ENCODE peak calls at places on chromosome 18, in eight cellular contexts. Q, A, N, Z, U, P, J and G are unnamed samples. For H3K4me1, the result is how much of the 10 kb centered on the place peaks cover.

GRCh38 chr18:73296686-73297085 is 428.9 kb upstream of the NETO1 start:
- DNase-seq in Q (no peak), A (no peak), N (no peak), Z (no peak), U (no peak), P (no peak), J (no peak), G (no peak)

GRCh38 chr18:23661735-23662308 is 889 bp downstream of the ANKRD29 start:
- DNase-seq in Q (no peak), A (no peak), N (no peak), Z (no peak), U (no peak), P (no peak), J (no peak), G (no peak)

GRCh38 chr18:50131591-50131990 is 63.4 kb downstream of the MYO5B start:
- DNase-seq in Q (no peak), A (no peak), N (no peak), Z (no peak), U (no peak), P (no peak), J (no peak), G (no peak)

GRCh38 chr18:74368901-74369705 is 53.5 kb downstream of the C18orf63 start:
- DNase-seq in Q (no peak), A (no peak), N (no peak), Z (no peak), U (no peak), P (no peak), J (no peak), G (no peak)

GRCh38 chr18:68428026-68428425 is 286.9 kb downstream of the TMX3 start:
- DNase-seq in Q (no peak), A (no peak), N (no peak), Z (no peak), U (peak), P (no peak), J (no peak), G (no peak)

GRCh38 chr18:32237024-32237423 is 47.2 kb downstream of the MEP1B start:
- DNase-seq in Q (no peak), A (no peak), N (no peak), Z (no peak), U (no peak), P (no peak), J (no peak), G (no peak)

GRCh38 chr18:34661464-34662087 is 48.5 kb upstream of the DTNA start:
- DNase-seq in Q (peak), A (no peak), N (no peak), Z (peak), U (peak), P (no peak), J (no peak), G (no peak)

GRCh38 chr18:33802955-33803354 is 224.9 kb downstream of the ASXL3 start:
- DNase-seq in Q (peak), A (no peak), N (no peak), Z (no peak), U (no peak), P (no peak), J (no peak), G (no peak)

GRCh38 chr18:33666915-33667314 is 88.9 kb downstream of the ASXL3 start:
- DNase-seq in Q (no peak), A (no peak), N (no peak), Z (no peak), U (no peak), P (no peak), J (no peak), G (no peak)

GRCh38 chr18:32446780-32447179 is 23.9 kb downstream of the GAREM1 start:
- DNase-seq in Q (no peak), A (no peak), N (no peak), Z (no peak), U (peak), P (no peak), J (no peak), G (no peak)

GRCh38 chr18:23885750-23886149 is 128.8 kb upstream of the TTC39C start:
- DNase-seq in Q (no peak), A (no peak), N (no peak), Z (peak), U (no peak), P (no peak), J (no peak), G (no peak)

GRCh38 chr18:27844416-27844792 is 332.5 kb downstream of the CDH2 start:
- DNase-seq in Q (no peak), A (no peak), N (no peak), Z (no peak), U (no peak), P (no peak), J (no peak), G (no peak)

GRCh38 chr18:32242395-32242794 is 52.6 kb downstream of the MEP1B start:
- DNase-seq in Q (no peak), A (no peak), N (no peak), Z (no peak), U (no peak), P (no peak), J (no peak), G (no peak)

GRCh38 chr18:50374753-50375391 is at the start of gene SKA1:
- DNase-seq in Q (peak), A (peak), N (peak), Z (peak), U (peak), P (peak), J (peak), G (peak)

GRCh38 chr18:6355789-6356589 is 58.7 kb downstream of the L3MBTL4 start:
- DNase-seq in Q (no peak), A (no peak), N (no peak), Z (no peak), U (no peak), P (no peak), J (no peak), G (no peak)

GRCh38 chr18:33720133-33720532 is 142.1 kb downstream of the ASXL3 start:
- DNase-seq in Q (no peak), A (no peak), N (no peak), Z (no peak), U (no peak), P (no peak), J (no peak), G (no peak)

GRCh38 chr18:697771-698170 is 14.7 kb downstream of the ENOSF1 start:
- DNase-seq in Q (no peak), A (no peak), N (no peak), Z (no peak), U (no peak), P (no peak), J (no peak), G (no peak)

GRCh38 chr18:9869713-9870430 is 15.9 kb upstream of the TXNDC2 start:
- DNase-seq in Q (peak), A (no peak), N (no peak), Z (no peak), U (peak), P (no peak), J (peak), G (no peak)

GRCh38 chr18:2480536-2480935 is 90.8 kb downstream of the METTL4 start:
- DNase-seq in Q (no peak), A (no peak), N (no peak), Z (no peak), U (no peak), P (no peak), J (no peak), G (no peak)

GRCh38 chr18:13266208-13267100 is 47.9 kb downstream of the LDLRAD4 start:
- DNase-seq in Q (no peak), A (no peak), N (no peak), Z (peak), U (no peak), P (peak), J (peak), G (no peak)

GRCh38 chr18:10715791-10716190 is 190.0 kb downstream of the NAPG start:
- DNase-seq in Q (no peak), A (no peak), N (no peak), Z (no peak), U (peak), P (no peak), J (no peak), G (no peak)

GRCh38 chr18:13222371-13223281 is 4.1 kb downstream of the LDLRAD4 start:
- DNase-seq in Q (no peak), A (no peak), N (no peak), Z (no peak), U (peak), P (no peak), J (peak), G (peak)

GRCh38 chr18:26290388-26290787 is 64.1 kb downstream of the TAF4B start:
- DNase-seq in Q (no peak), A (no peak), N (no peak), Z (no peak), U (no peak), P (no peak), J (no peak), G (no peak)

GRCh38 chr18:66682855-66683322 is 79.0 kb upstream of the CDH19 start:
- DNase-seq in Q (no peak), A (no peak), N (no peak), Z (no peak), U (peak), P (no peak), J (no peak), G (no peak)

GRCh38 chr18:75267643-75268184 is 57.1 kb downstream of the TSHZ1 start:
- DNase-seq in Q (no peak), A (no peak), N (no peak), Z (no peak), U (no peak), P (no peak), J (no peak), G (no peak)

GRCh38 chr18:23397907-23398306 is 55.2 kb upstream of the RIOK3 start:
- DNase-seq in Q (no peak), A (no peak), N (no peak), Z (no peak), U (no peak), P (no peak), J (no peak), G (no peak)

GRCh38 chr18:62183578-62184195 is 3.2 kb downstream of the PIGN start:
- DNase-seq in Q (peak), A (peak), N (peak), Z (peak), U (peak), P (no peak), J (no peak), G (no peak)

GRCh38 chr18:58136865-58137264 is 92.8 kb downstream of the NEDD4L start:
- DNase-seq in Q (no peak), A (no peak), N (no peak), Z (no peak), U (no peak), P (no peak), J (no peak), G (no peak)

GRCh38 chr18:13558790-13559189 is 167.6 kb downstream of the FAM210A start:
- DNase-seq in Q (no peak), A (no peak), N (no peak), Z (no peak), U (no peak), P (no peak), J (no peak), G (no peak)

GRCh38 chr18:50917021-50917420 is 38.1 kb downstream of the ME2 start:
- DNase-seq in Q (no peak), A (no peak), N (no peak), Z (no peak), U (no peak), P (no peak), J (no peak), G (no peak)

GRCh38 chr18:58527116-58528010 is 101.5 kb downstream of the ALPK2 start:
- DNase-seq in Q (no peak), A (no peak), N (no peak), Z (no peak), U (peak), P (no peak), J (no peak), G (no peak)

DNA sequence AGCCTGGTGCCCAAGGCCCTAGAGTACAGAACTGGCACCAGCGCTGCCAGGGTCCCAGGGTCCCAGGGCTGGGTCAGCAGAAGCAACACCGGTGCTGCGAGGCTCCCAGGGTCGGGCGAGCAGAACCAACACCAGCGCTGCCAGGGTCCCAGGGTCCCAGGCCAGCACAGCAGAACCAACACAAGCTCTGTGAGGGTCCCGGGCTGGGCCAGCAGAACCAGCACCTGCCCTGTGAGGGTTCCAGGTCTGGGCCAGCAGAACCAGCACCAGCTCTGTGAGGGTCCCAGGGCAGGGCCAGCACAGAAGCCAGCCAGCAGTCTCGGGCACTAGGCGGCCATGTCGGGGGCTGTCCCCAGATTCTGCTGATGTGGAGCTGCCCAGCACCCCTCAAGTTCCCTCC is 93.1 kb downstream of the GALR1 start:
- DNase-seq in Q (no peak), A (no peak), N (no peak), Z (no peak), U (no peak), P (no peak), J (no peak), G (no peak)
- H3K4me3 ChIP-seq in Q (no peak), A (no peak), N (no peak), Z (no peak), U (no peak), P (no peak), J (no peak), G (no peak)

GRCh38 chr18:45253973-45254372 is 361.3 kb upstream of the SLC14A2 start:
- DNase-seq in Q (no peak), A (no peak), N (no peak), Z (no peak), U (no peak), P (no peak), J (no peak), G (no peak)

GRCh38 chr18:45252474-45252873 is 362.8 kb upstream of the SLC14A2 start:
- DNase-seq in Q (no peak), A (no peak), N (no peak), Z (no peak), U (no peak), P (no peak), J (no peak), G (no peak)

GRCh38 chr18:45254683-45255082 is 360.6 kb upstream of the SLC14A2 start:
- DNase-seq in Q (no peak), A (no peak), N (no peak), Z (no peak), U (no peak), P (no peak), J (peak), G (peak)

GRCh38 chr18:45251236-45251635 is 364.0 kb upstream of the SLC14A2 start:
- DNase-seq in Q (no peak), A (no peak), N (no peak), Z (no peak), U (no peak), P (no peak), J (no peak), G (no peak)

GRCh38 chr18:45255142-45255890 is 360.0 kb upstream of the SLC14A2 start:
- DNase-seq in Q (no peak), A (no peak), N (no peak), Z (no peak), U (no peak), P (no peak), J (peak), G (no peak)
- H3K4me1 ChIP-seq in Q (under half), A (under half), N (under half), Z (under half), U (under half), P (under half), J (under half), G (under half)

DNA sequence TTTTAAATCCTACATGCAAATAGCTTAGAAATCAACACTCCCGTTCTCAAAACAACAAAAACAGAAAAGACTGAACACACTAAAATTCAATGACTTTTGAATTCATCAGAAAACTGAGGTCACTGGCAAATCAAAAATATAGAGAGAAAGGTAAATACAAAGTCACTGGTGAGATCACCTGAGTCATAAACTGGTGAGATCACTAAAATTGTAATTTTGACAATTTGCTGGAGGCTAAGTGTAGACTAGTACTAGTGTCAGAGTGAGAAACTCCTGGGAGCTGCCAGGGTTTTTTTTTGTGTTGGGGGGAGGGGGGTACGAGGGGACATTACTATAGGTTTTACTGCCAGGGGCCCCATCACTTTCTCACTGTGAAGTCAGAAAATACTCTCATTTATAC is 1876.0 kb upstream of the CELF4 start:
- DNase-seq in Q (no peak), A (no peak), N (no peak), Z (no peak), U (no peak), P (no peak), J (no peak), G (no peak)
- H3K27ac ChIP-seq in Q (no peak), A (no peak), N (no peak), Z (no peak), U (no peak), P (no peak), J (no peak), G (no peak)

GRCh38 chr18:76892832-76893231 is 70.5 kb downstream of the ZNF236 start:
- DNase-seq in Q (no peak), A (no peak), N (no peak), Z (no peak), U (no peak), P (no peak), J (no peak), G (no peak)

GRCh38 chr18:76895498-76895897 is 73.1 kb downstream of the ZNF236 start:
- DNase-seq in Q (no peak), A (no peak), N (no peak), Z (no peak), U (no peak), P (no peak), J (no peak), G (no peak)

GRCh38 chr18:76894947-76895346 is 72.6 kb downstream of the ZNF236 start:
- DNase-seq in Q (no peak), A (no peak), N (no peak), Z (no peak), U (no peak), P (no peak), J (no peak), G (no peak)

GRCh38 chr18:76897257-76897656 is 74.9 kb downstream of the ZNF236 start:
- DNase-seq in Q (no peak), A (no peak), N (no peak), Z (no peak), U (no peak), P (no peak), J (no peak), G (no peak)

DNA sequence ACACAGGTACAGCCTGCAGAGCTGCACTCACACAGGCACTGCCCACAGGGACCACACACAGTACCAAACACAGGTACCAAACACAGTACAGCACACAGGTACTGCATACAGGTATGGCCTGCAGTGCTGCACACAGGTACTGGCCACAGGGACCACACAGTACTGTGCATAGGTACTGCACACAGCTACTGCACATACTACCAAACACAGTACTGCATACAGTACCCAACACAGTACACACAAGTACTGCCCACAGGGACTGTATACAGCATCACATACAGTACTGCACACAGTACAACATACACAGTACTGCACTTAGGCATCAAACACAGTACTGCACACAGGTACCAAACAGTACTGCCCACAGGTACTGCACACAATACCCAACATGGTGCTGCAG is 74.3 kb downstream of the ZNF236 start:
- DNase-seq in Q (no peak), A (no peak), N (no peak), Z (no peak), U (no peak), P (no peak), J (no peak), G (no peak)
- H3K4me3 ChIP-seq in Q (no peak), A (no peak), N (no peak), Z (no peak), U (no peak), P (no peak), J (no peak), G (no peak)

GRCh38 chr18:48841381-48842258 is 109.1 kb downstream of the SMAD7 start:
- DNase-seq in Q (no peak), A (no peak), N (no peak), Z (no peak), U (no peak), P (no peak), J (no peak), G (peak)
- H3K4me1 ChIP-seq in Q (under half), A (half or more), N (half or more), Z (half or more), U (under half), P (under half), J (under half), G (under half)

DNA sequence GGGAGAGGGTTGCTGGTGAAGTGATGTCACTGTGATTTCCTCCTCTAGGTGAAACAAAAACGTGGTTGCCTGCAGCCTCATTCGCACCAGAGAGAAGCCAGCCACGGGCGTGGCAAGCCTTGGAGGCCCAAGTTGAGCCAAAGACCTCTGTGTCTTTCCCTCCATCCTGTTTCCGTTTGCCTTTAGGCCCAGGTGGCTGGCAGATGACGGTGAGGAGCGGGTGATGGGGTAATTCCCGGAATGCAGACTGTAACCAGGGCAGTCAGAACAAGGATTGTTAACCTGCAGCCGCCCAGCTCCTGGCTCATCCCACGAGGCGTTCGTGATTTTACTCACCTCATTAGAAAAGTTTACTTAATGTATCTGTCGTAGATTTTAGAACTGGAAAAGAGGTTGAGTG is 14.4 kb downstream of the CTIF start:
- DNase-seq in Q (no peak), A (no peak), N (no peak), Z (no peak), U (no peak), P (no peak), J (no peak), G (no peak)
- H3K27ac ChIP-seq in Q (no peak), A (no peak), N (no peak), Z (no peak), U (no peak), P (no peak), J (no peak), G (no peak)

GRCh38 chr18:21364471-21364870 is 122.4 kb downstream of the GREB1L start:
- DNase-seq in Q (no peak), A (no peak), N (no peak), Z (no peak), U (no peak), P (no peak), J (no peak), G (no peak)

GRCh38 chr18:21359746-21360145 is 117.7 kb downstream of the GREB1L start:
- DNase-seq in Q (no peak), A (no peak), N (no peak), Z (no peak), U (no peak), P (no peak), J (no peak), G (no peak)

GRCh38 chr18:21362921-21363320 is 120.9 kb downstream of the GREB1L start:
- DNase-seq in Q (no peak), A (no peak), N (no peak), Z (no peak), U (no peak), P (no peak), J (no peak), G (no peak)

GRCh38 chr18:21363411-21363810 is 121.4 kb downstream of the GREB1L start:
- DNase-seq in Q (no peak), A (no peak), N (no peak), Z (no peak), U (no peak), P (no peak), J (no peak), G (no peak)

GRCh38 chr18:21361297-21361880 is 119.4 kb downstream of the GREB1L start:
- DNase-seq in Q (no peak), A (no peak), N (no peak), Z (no peak), U (no peak), P (no peak), J (no peak), G (no peak)
- H3K4me3 ChIP-seq in Q (no peak), A (no peak), N (no peak), Z (no peak), U (no peak), P (no peak), J (no peak), G (no peak)

DNA sequence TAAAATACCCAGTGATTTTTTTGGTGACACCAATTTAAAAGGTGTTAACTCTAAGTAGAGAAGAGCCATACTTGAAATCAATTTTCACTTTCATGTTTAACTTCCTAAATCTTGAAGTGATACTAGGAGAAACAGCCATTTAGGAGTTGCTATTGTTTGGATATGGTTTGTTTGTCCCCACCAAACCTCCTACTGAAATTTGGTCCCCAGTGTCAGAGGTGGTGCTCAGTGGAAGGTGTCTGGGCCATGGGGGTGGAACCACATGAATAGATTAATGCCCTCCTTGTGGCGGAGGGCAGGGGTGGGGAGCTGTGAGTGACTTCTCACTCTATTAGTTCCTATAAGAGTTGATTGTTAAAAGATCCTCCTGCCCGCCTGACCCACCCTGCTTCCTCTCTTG is 377.9 kb downstream of the DLGAP1 start:
- DNase-seq in Q (no peak), A (no peak), N (no peak), Z (no peak), U (no peak), P (no peak), J (no peak), G (no peak)
- H3K4me1 ChIP-seq in Q (under half), A (under half), N (under half), Z (under half), U (under half), P (under half), J (under half), G (under half)